ENCODE peak calls at places on chromosomes 6 and 20, in six cellular contexts. One of them, this sample, is unnamed.

GRCh38 chr6:105692630-105693212 is 289.8 kb upstream of the PREP start:
- DNase-seq in choroid plexus epithelial cell: no peak
- DNase-seq in foreskin fibroblast: no peak
- DNase-seq in sigmoid colon: no peak
- DNase-seq in lower leg skin: no peak
- DNase-seq in psoas muscle: no peak
- DNase-seq in this sample: no peak

GRCh38 chr6:106974337-106974998 is at the start of gene CD24:
- DNase-seq in foreskin fibroblast: peak; percentile 14
- DNase-seq in psoas muscle: no peak
- DNase-seq in choroid plexus epithelial cell: no peak
- DNase-seq in sigmoid colon: no peak
- DNase-seq in lower leg skin: no peak
- DNase-seq in this sample: no peak

GRCh38 chr20:5691918-5692618 is 58.1 kb upstream of the SHLD1 start:
- DNase-seq in sigmoid colon: no peak
- DNase-seq in choroid plexus epithelial cell: no peak
- DNase-seq in lower leg skin: no peak
- DNase-seq in psoas muscle: no peak
- DNase-seq in foreskin fibroblast: no peak
- DNase-seq in this sample: no peak

GRCh38 chr6:50864601-50865000 is 45.9 kb downstream of the TFAP2B start:
- DNase-seq in choroid plexus epithelial cell: no peak
- DNase-seq in lower leg skin: no peak
- DNase-seq in sigmoid colon: no peak
- DNase-seq in foreskin fibroblast: no peak
- DNase-seq in psoas muscle: no peak
- DNase-seq in this sample: no peak

GRCh38 chr6:26175428-26176181 is 88.4 kb downstream of the HFE start:
- DNase-seq in lower leg skin: no peak
- DNase-seq in sigmoid colon: no peak
- DNase-seq in psoas muscle: no peak
- DNase-seq in foreskin fibroblast: peak; percentile 80
- DNase-seq in choroid plexus epithelial cell: peak; percentile 87
- DNase-seq in this sample: no peak

GRCh38 chr20:64052987-64053840 is 3.8 kb upstream of the SOX18 start:
- DNase-seq in choroid plexus epithelial cell: no peak
- DNase-seq in foreskin fibroblast: no peak
- DNase-seq in lower leg skin: no peak
- DNase-seq in sigmoid colon: no peak
- DNase-seq in psoas muscle: no peak
- DNase-seq in this sample: no peak

GRCh38 chr20:46057856-46058655 is 29.0 kb downstream of the SLC12A5 start:
- DNase-seq in sigmoid colon: peak; percentile 72
- DNase-seq in psoas muscle: peak; percentile 49
- DNase-seq in foreskin fibroblast: peak; percentile 79
- DNase-seq in choroid plexus epithelial cell: peak; percentile 51
- DNase-seq in lower leg skin: peak; percentile 33
- DNase-seq in this sample: peak; percentile 64

GRCh38 chr20:61480158-61480825 is 228.2 kb downstream of the CDH4 start:
- DNase-seq in sigmoid colon: no peak
- DNase-seq in foreskin fibroblast: no peak
- DNase-seq in lower leg skin: no peak
- DNase-seq in psoas muscle: no peak
- DNase-seq in choroid plexus epithelial cell: no peak
- DNase-seq in this sample: no peak

GRCh38 chr6:31597006-31597405 is 4.2 kb upstream of the NCR3 start:
- DNase-seq in sigmoid colon: no peak
- DNase-seq in choroid plexus epithelial cell: peak; percentile 58
- DNase-seq in foreskin fibroblast: peak; percentile 36
- DNase-seq in lower leg skin: no peak
- DNase-seq in psoas muscle: no peak
- DNase-seq in this sample: no peak

GRCh38 chr6:67361264-67361663 is 1273.8 kb upstream of the ADGRB3 start:
- DNase-seq in sigmoid colon: no peak
- DNase-seq in choroid plexus epithelial cell: no peak
- DNase-seq in lower leg skin: no peak
- DNase-seq in psoas muscle: no peak
- DNase-seq in foreskin fibroblast: no peak
- DNase-seq in this sample: no peak

GRCh38 chr6:54980511-54981275 is 134.1 kb downstream of the FAM83B start:
- DNase-seq in choroid plexus epithelial cell: peak; percentile 47
- DNase-seq in lower leg skin: no peak
- DNase-seq in psoas muscle: no peak
- DNase-seq in sigmoid colon: no peak
- DNase-seq in foreskin fibroblast: peak; percentile 18
- DNase-seq in this sample: no peak

GRCh38 chr20:49157146-49157545 is 31.0 kb downstream of the STAU1 start:
- DNase-seq in lower leg skin: no peak
- DNase-seq in psoas muscle: no peak
- DNase-seq in choroid plexus epithelial cell: no peak
- DNase-seq in sigmoid colon: no peak
- DNase-seq in foreskin fibroblast: no peak
- DNase-seq in this sample: no peak

GRCh38 chr20:19885981-19886665 is 128.1 kb downstream of the RIN2 start:
- DNase-seq in sigmoid colon: peak; percentile 79
- DNase-seq in foreskin fibroblast: peak; percentile 66
- DNase-seq in lower leg skin: peak; percentile 44
- DNase-seq in psoas muscle: peak; percentile 58
- DNase-seq in choroid plexus epithelial cell: no peak
- DNase-seq in this sample: peak; percentile 75

GRCh38 chr6:138999949-139000725 is 12.1 kb upstream of the REPS1 start:
- DNase-seq in choroid plexus epithelial cell: peak; percentile 46
- DNase-seq in psoas muscle: no peak
- DNase-seq in lower leg skin: no peak
- DNase-seq in foreskin fibroblast: peak; percentile 31
- DNase-seq in sigmoid colon: no peak
- DNase-seq in this sample: no peak

GRCh38 chr6:10256113-10256690 is 158.7 kb downstream of the TFAP2A start:
- DNase-seq in choroid plexus epithelial cell: peak; percentile 1
- DNase-seq in foreskin fibroblast: peak; percentile 60
- DNase-seq in psoas muscle: no peak
- DNase-seq in lower leg skin: no peak
- DNase-seq in sigmoid colon: no peak
- DNase-seq in this sample: no peak

GRCh38 chr6:6007311-6008113 is 787 bp upstream of the NRN1 start:
- DNase-seq in sigmoid colon: no peak
- DNase-seq in lower leg skin: no peak
- DNase-seq in psoas muscle: no peak
- DNase-seq in foreskin fibroblast: no peak
- DNase-seq in choroid plexus epithelial cell: no peak
- DNase-seq in this sample: no peak

GRCh38 chr20:12835999-12836398 is 172.8 kb upstream of the SPTLC3 start:
- DNase-seq in psoas muscle: no peak
- DNase-seq in sigmoid colon: no peak
- DNase-seq in foreskin fibroblast: no peak
- DNase-seq in choroid plexus epithelial cell: no peak
- DNase-seq in lower leg skin: no peak
- DNase-seq in this sample: no peak

GRCh38 chr20:36919715-36920333 is 31.7 kb downstream of the SAMHD1 start:
- DNase-seq in lower leg skin: no peak
- DNase-seq in sigmoid colon: no peak
- DNase-seq in psoas muscle: no peak
- DNase-seq in choroid plexus epithelial cell: peak; percentile 84
- DNase-seq in foreskin fibroblast: peak; percentile 83
- DNase-seq in this sample: no peak

GRCh38 chr6:43953794-43954310 is 173.4 kb downstream of the MRPL14 start:
- DNase-seq in lower leg skin: peak; percentile 12
- DNase-seq in foreskin fibroblast: peak; percentile 48
- DNase-seq in choroid plexus epithelial cell: peak; percentile 38
- DNase-seq in sigmoid colon: no peak
- DNase-seq in psoas muscle: peak; percentile 81
- DNase-seq in this sample: no peak

GRCh38 chr6:56475736-56476457 is 166.8 kb downstream of the DST start:
- DNase-seq in sigmoid colon: no peak
- DNase-seq in psoas muscle: no peak
- DNase-seq in lower leg skin: no peak
- DNase-seq in choroid plexus epithelial cell: peak; percentile 68
- DNase-seq in foreskin fibroblast: peak; percentile 43
- DNase-seq in this sample: no peak

GRCh38 chr20:6269163-6269873 is 146.5 kb upstream of the FERMT1 start:
- DNase-seq in foreskin fibroblast: no peak
- DNase-seq in psoas muscle: no peak
- DNase-seq in lower leg skin: no peak
- DNase-seq in choroid plexus epithelial cell: peak; percentile 19
- DNase-seq in sigmoid colon: no peak
- DNase-seq in this sample: no peak

GRCh38 chr20:62483613-62484468 is 8.0 kb upstream of the GATA5 start:
- DNase-seq in sigmoid colon: no peak
- DNase-seq in psoas muscle: no peak
- DNase-seq in choroid plexus epithelial cell: no peak
- DNase-seq in foreskin fibroblast: no peak
- DNase-seq in lower leg skin: no peak
- DNase-seq in this sample: no peak

GRCh38 chr20:6824401-6824800 is 56.9 kb downstream of the BMP2 start:
- DNase-seq in psoas muscle: no peak
- DNase-seq in sigmoid colon: no peak
- DNase-seq in foreskin fibroblast: no peak
- DNase-seq in lower leg skin: no peak
- DNase-seq in choroid plexus epithelial cell: no peak
- DNase-seq in this sample: no peak

GRCh38 chr20:38304845-38305447 is 990 bp downstream of the BPI start:
- DNase-seq in psoas muscle: peak; percentile 35
- DNase-seq in choroid plexus epithelial cell: peak; percentile 71
- DNase-seq in lower leg skin: no peak
- DNase-seq in foreskin fibroblast: peak; percentile 68
- DNase-seq in sigmoid colon: no peak
- DNase-seq in this sample: no peak

DNA sequence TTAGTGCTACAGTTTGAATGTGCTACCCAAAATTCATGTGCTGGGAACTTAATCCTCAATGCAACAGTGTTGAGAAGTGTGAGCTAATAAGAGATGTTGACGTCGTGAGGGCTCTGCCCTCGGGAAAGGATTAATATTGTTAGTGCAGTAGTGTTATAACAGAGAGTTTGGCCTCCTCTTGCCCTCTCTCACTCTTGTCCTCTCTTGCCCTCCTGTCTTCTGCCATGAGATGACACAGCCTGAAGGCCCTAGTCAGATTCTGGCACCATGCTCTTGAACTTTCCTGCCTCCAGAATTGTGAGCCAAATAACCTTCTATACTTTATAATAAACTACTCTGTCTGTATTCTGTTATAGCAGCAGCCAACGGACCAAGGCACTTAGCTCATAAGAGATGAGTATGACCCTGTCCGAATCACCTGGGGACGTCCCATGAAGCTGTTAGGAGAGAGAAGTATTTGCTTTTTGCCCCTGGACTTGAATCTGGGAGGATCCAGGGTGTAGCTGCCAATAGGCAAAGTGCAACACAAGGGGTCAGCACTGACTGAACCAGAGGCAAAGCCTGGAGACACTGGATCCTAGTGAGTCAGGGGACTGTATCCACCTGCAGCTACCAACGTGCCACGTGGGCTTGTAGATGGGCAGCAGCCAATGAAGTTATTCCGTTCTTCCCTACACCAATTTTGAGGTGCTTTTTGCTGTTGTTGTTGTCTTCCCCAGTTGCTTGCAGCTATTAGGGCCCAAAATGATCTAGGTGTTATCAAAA is 233.7 kb downstream of the THBS2 start:
- DNase-seq in foreskin fibroblast: peak; percentile 20
- DNase-seq in psoas muscle: no peak
- DNase-seq in lower leg skin: no peak
- DNase-seq in sigmoid colon: no peak
- DNase-seq in choroid plexus epithelial cell: no peak
- DNase-seq in this sample: no peak
- TF ChIP-seq CTCF in foreskin fibroblast: peak; percentile 22
- TF ChIP-seq CTCF in psoas muscle: no peak
- TF ChIP-seq CTCF in lower leg skin: no peak
- TF ChIP-seq CTCF in sigmoid colon: no peak
- TF ChIP-seq CTCF in choroid plexus epithelial cell: peak; percentile 27
- TF ChIP-seq CTCF in this sample: no peak

DNA sequence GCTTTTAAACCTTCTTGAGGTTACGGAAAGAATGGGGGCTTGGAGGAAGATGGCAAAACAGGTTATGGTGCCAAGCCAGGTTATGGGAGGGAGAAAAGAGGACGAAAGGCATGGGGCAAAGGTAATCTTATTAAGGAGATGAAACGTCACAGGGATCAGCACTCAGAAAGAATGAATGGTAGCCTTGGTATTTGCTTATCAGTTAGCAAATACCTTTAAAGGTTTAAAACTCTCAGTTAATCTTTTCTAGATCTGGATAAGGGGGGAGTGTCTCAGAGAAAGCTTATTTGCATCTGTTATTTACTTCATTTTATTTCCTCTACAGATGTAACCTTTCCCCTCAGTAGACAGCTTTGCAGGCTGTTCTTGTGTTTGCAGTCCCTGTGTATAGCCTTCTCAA is 55.5 kb upstream of the EEF1E1 start:
- DNase-seq in foreskin fibroblast: no peak
- DNase-seq in psoas muscle: no peak
- DNase-seq in sigmoid colon: no peak
- DNase-seq in choroid plexus epithelial cell: peak; percentile 18
- DNase-seq in lower leg skin: no peak
- DNase-seq in this sample: no peak
- H3K4me3 ChIP-seq in foreskin fibroblast: no peak overlapping the region
- H3K4me3 ChIP-seq in psoas muscle: no peak overlapping the region
- H3K4me3 ChIP-seq in sigmoid colon: no peak overlapping the region
- H3K4me3 ChIP-seq in choroid plexus epithelial cell: no peak overlapping the region
- H3K4me3 ChIP-seq in lower leg skin: no peak overlapping the region
- H3K4me3 ChIP-seq in this sample: no peak overlapping the region

DNA sequence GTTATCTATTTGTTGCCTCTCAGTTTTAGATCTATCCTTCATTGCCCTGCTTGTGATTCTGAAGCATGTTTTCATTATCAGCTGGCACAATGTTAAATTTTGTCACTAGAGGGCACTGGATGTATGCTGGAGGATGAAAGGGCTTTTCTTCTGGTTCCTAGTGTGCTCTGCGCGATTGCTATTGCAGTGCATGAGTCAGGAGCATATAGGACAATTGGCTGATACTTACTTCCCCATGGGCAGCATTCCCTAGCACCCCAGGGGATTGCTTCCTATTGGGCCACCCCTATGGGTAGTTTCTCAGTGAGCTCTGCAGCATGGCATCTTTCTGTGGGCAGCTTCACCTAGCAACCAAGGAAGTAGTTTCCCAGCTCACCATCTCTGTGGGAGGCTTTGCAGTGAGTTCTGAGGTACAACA is 280.3 kb upstream of the SYNCRIP start:
- DNase-seq in sigmoid colon: no peak
- DNase-seq in choroid plexus epithelial cell: peak; percentile 64
- DNase-seq in psoas muscle: no peak
- DNase-seq in foreskin fibroblast: peak; percentile 10
- DNase-seq in lower leg skin: no peak
- DNase-seq in this sample: no peak
- TF ChIP-seq CTCF in sigmoid colon: no peak
- TF ChIP-seq CTCF in choroid plexus epithelial cell: peak; percentile 60
- TF ChIP-seq CTCF in psoas muscle: peak; percentile 53
- TF ChIP-seq CTCF in foreskin fibroblast: peak; percentile 49
- TF ChIP-seq CTCF in lower leg skin: no peak
- TF ChIP-seq CTCF in this sample: peak; percentile 65

DNA sequence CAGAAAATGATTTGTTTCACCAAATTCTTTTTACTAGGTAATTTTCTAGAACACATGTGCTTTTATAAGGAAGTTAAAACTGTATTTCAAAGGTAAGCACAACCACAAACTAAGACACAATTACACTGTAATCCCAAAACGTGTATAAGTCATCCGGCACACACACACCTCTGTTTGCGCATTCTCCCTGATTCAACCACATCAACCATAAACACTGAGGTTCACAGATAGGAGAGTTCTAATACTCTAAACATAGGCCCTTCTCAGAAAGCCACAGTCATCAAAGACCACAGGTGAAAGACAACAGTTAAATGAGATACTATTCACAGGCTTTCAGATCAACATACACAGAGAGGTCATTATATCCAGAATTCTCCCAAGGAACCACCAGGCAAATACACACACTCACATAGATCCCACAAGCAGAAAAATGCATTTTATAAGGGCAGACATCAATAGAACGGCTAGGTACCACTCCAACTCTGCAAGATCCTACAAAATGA is 6.8 kb upstream of the FBXO9 start:
- DNase-seq in psoas muscle: no peak
- DNase-seq in foreskin fibroblast: no peak
- DNase-seq in choroid plexus epithelial cell: no peak
- DNase-seq in lower leg skin: no peak
- DNase-seq in sigmoid colon: no peak
- DNase-seq in this sample: no peak
- H3K4me3 ChIP-seq in psoas muscle: peak overlapping the region; percentile 0
- H3K4me3 ChIP-seq in foreskin fibroblast: no peak overlapping the region
- H3K4me3 ChIP-seq in choroid plexus epithelial cell: no peak overlapping the region
- H3K4me3 ChIP-seq in lower leg skin: no peak overlapping the region
- H3K4me3 ChIP-seq in sigmoid colon: no peak overlapping the region
- H3K4me3 ChIP-seq in this sample: no peak overlapping the region